ENCODE peak calls at places on chromosomes 4 and X, in four cellular contexts. O, R, F and P are unnamed samples.

GRCh38 chr4:47913858-47914218 is 545 bp downstream of the NFXL1 start:
- DNase-seq in O (peak), R (no peak), F (peak), P (peak)

GRCh38 chr4:176653406-176654220 is 139.1 kb downstream of the VEGFC start:
- DNase-seq in O (no peak), R (no peak), F (no peak), P (no peak)

GRCh38 chr4:77877771-77878170 is 15.1 kb downstream of the MRPL1 start:
- DNase-seq in O (no peak), R (no peak), F (no peak), P (peak)

GRCh38 chr4:175811171-175811570 is 893 bp downstream of the GPM6A start:
- DNase-seq in O (no peak), R (no peak), F (no peak), P (no peak)

GRCh38 chrX:103275947-103276567 is 493 bp downstream of the TCEAL5 start:
- DNase-seq in O (no peak), R (no peak), F (no peak), P (peak)

GRCh38 chr4:73676881-73677323 is 56.7 kb upstream of the RASSF6 start:
- DNase-seq in O (no peak), R (peak), F (no peak), P (no peak)

GRCh38 chrX:68532828-68533227 is 34.0 kb downstream of the YIPF6 start:
- DNase-seq in O (no peak), R (no peak), F (no peak), P (no peak)

GRCh38 chr4:186812592-186812991 is 88.9 kb upstream of the FAT1 start:
- DNase-seq in O (no peak), R (no peak), F (no peak), P (no peak)

GRCh38 chr4:9921326-9921725 is 100.0 kb downstream of the SLC2A9 start:
- DNase-seq in O (no peak), R (no peak), F (no peak), P (peak)

GRCh38 chr4:159360549-159360948 is 257.7 kb downstream of the RAPGEF2 start:
- DNase-seq in O (no peak), R (no peak), F (no peak), P (no peak)

GRCh38 chr4:140094701-140095420 is 59.1 kb downstream of the MAML3 start:
- DNase-seq in O (no peak), R (no peak), F (no peak), P (peak)

GRCh38 chr4:25234390-25235367 is 846 bp downstream of the PI4K2B start:
- DNase-seq in O (peak), R (peak), F (peak), P (peak)

GRCh38 chr4:166308589-166308988 is 435.6 kb downstream of the TLL1 start:
- DNase-seq in O (no peak), R (no peak), F (no peak), P (no peak)

GRCh38 chr4:154009191-154009590 is 220.3 kb upstream of the SFRP2 start:
- DNase-seq in O (no peak), R (no peak), F (no peak), P (no peak)

GRCh38 chr4:154004450-154004849 is 215.6 kb upstream of the SFRP2 start:
- DNase-seq in O (no peak), R (no peak), F (no peak), P (no peak)

GRCh38 chr4:154004028-154004427 is 215.1 kb upstream of the SFRP2 start:
- DNase-seq in O (no peak), R (no peak), F (no peak), P (no peak)

GRCh38 chr4:154001187-154001586 is 212.3 kb upstream of the SFRP2 start:
- DNase-seq in O (no peak), R (no peak), F (no peak), P (no peak)

GRCh38 chr4:154004859-154005520 is 216.1 kb upstream of the SFRP2 start:
- DNase-seq in O (no peak), R (no peak), F (no peak), P (no peak)
- TF ChIP-seq ETV6 in O (no peak), R (no peak), F (no peak), P (no peak)

GRCh38 chrX:37989304-37989703 is 17.0 kb upstream of the SYTL5 start:
- DNase-seq in O (no peak), R (no peak), F (no peak), P (no peak)

GRCh38 chrX:37984880-37985279 is 21.5 kb upstream of the SYTL5 start:
- DNase-seq in O (no peak), R (no peak), F (no peak), P (no peak)

GRCh38 chrX:37986893-37987292 is 19.5 kb upstream of the SYTL5 start:
- DNase-seq in O (peak), R (no peak), F (no peak), P (no peak)
- TF ChIP-seq ETV6 in O (no peak), R (no peak), F (no peak), P (no peak)

DNA sequence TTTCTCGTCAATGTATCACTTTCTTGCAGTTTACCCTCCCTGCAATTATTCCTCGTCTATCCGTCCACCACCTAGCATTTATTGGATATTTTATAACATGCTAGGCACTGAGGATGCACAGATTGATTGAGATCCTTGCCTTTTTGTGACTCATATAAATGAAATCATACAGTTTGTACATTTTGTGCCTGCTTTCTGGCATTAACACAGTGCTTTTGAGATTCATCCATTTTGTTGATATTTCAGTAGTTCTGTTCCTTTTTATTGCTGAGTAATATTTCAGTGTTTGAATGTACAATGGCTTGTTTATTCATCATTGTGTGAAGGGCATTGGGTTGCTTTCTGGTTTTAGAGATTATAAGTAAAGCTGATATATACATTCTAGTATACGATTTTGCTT is 841 bp downstream of the TBC1D19 start:
- DNase-seq in O (no peak), R (no peak), F (no peak), P (no peak)
- TF ChIP-seq ETV6 in O (no peak), R (no peak), F (no peak), P (no peak)

DNA sequence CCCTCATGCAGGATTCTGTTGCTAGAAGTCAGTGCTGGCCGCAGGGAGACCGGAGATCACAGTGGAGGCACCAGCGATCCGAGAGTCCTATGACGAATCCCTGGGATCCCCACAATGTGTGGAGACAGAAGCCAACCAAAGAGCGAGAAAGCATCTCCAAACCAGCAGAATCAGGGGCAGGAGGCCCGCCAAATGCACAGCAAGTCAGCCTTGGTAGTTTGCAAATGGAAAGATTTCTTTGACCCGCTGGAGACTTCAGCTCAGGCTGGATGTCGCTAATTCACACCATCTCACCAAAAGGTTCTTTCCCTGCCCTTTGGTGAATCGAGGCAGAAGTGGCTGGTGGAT is 505 bp upstream of the PKD2 start:
- DNase-seq in O (no peak), R (no peak), F (no peak), P (peak)
- TF ChIP-seq ETV6 in O (no peak), R (no peak), F (no peak), P (no peak)

GRCh38 chr4:88697113-88697512 is 516 bp downstream of the NAP1L5 start:
- DNase-seq in O (no peak), R (no peak), F (peak), P (no peak)
- TF ChIP-seq ETV6 in O (no peak), R (no peak), F (no peak), P (no peak)

GRCh38 chr4:8342651-8343050 is 73.1 kb downstream of the HTRA3 start:
- DNase-seq in O (no peak), R (no peak), F (no peak), P (peak)
- TF ChIP-seq ETV6 in O (no peak), R (no peak), F (no peak), P (no peak)

GRCh38 chr4:22237155-22237751 is 278.6 kb downstream of the ADGRA3 start:
- DNase-seq in O (peak), R (no peak), F (peak), P (peak)
- TF ChIP-seq ETV6 in O (no peak), R (no peak), F (no peak), P (no peak)

DNA sequence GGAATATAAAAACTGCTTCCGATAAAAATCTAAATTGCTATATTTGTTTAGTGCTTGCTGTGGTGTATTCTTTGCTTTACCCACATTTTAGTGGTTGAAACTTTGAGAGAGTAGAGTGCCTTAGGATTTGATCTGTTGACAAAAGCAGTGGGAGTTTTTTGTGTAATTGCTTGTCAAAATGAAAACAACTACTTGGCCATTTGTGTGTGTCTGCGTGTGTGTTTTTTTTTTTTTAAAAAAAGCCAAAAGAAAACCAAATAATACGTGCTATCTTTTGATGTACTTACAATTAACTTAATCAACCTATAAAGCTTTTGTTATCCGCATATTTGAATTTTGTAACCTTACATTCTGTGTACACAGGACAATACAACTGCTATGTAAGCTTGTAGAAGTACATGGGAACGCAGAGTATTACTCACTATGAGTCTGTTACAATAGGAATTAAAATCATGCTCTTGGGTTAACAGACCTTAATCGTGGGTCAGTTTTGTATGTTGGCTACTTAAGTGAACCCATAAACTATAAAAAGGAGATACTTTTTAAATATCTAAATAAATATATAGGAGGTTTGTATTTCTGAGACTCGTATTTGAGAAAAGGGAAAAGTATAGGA is 353.5 kb downstream of the ARHGAP24 start:
- DNase-seq in O (no peak), R (no peak), F (no peak), P (no peak)
- TF ChIP-seq ETV6 in O (no peak), R (no peak), F (no peak), P (no peak)

GRCh38 chr4:69757464-69757863 is 3.0 kb downstream of the SULT1B1 start:
- DNase-seq in O (no peak), R (no peak), F (no peak), P (no peak)

GRCh38 chr4:69763233-69763632 is 2.8 kb upstream of the SULT1B1 start:
- DNase-seq in O (no peak), R (no peak), F (no peak), P (no peak)

GRCh38 chr4:69754926-69755580 is 5.4 kb downstream of the SULT1B1 start:
- DNase-seq in O (peak), R (no peak), F (no peak), P (no peak)

GRCh38 chr4:69760455-69760854 is at the start of gene SULT1B1:
- DNase-seq in O (no peak), R (no peak), F (no peak), P (no peak)

GRCh38 chr4:69759189-69759604 is 1.2 kb downstream of the SULT1B1 start:
- DNase-seq in O (no peak), R (no peak), F (no peak), P (no peak)
- TF ChIP-seq ETV6 in O (no peak), R (no peak), F (no peak), P (no peak)

GRCh38 chr4:7237863-7238262 is 45.5 kb downstream of the SORCS2 start:
- DNase-seq in O (no peak), R (no peak), F (no peak), P (no peak)
- TF ChIP-seq ETV6 in O (no peak), R (no peak), F (no peak), P (no peak)